ENCODE peak calls at places on chromosome 7, in ten cellular contexts. Z, H, P, X, N, V, U, E, Q and A are unnamed samples.

GRCh38 chr7:157490465-157490912 is 153.7 kb downstream of the DNAJB6 start:
- DNase-seq in Q (no peak), E (no peak), U (no peak), H (no peak), Z (no peak), N (no peak), V (no peak), X (no peak), P (peak; percentile 8), A (peak; percentile 73)

GRCh38 chr7:54833021-54833467 is 74.0 kb upstream of the SEC61G start:
- DNase-seq in P (no peak), N (no peak), Q (no peak), Z (no peak), U (peak; percentile 37), X (no peak), E (no peak), V (no peak), H (no peak), A (no peak)

GRCh38 chr7:30931927-30932540 is 20.4 kb downstream of the AQP1 start:
- DNase-seq in X (no peak), U (no peak), E (no peak), Q (no peak), V (no peak), N (no peak), Z (peak; percentile 12), H (no peak), P (no peak), A (no peak)

GRCh38 chr7:86407291-86407690 is 236.4 kb upstream of the GRM3 start:
- DNase-seq in E (no peak), X (no peak), P (no peak), H (no peak), Z (no peak), V (no peak), N (no peak), U (no peak), Q (no peak), A (no peak)

GRCh38 chr7:40516376-40516775 is 381.6 kb downstream of the SUGCT start:
- DNase-seq in U (no peak), E (no peak), Q (no peak), X (no peak), V (no peak), Z (no peak), P (peak; percentile 36), H (no peak), N (no peak), A (no peak)

GRCh38 chr7:77444123-77444522 is 28.0 kb upstream of the GSAP start:
- DNase-seq in N (no peak), P (no peak), Z (no peak), X (no peak), U (no peak), Q (no peak), H (no peak), E (peak; percentile 79), V (no peak), A (peak; percentile 45)

GRCh38 chr7:20786049-20786412 is 655 bp downstream of the SP8 start:
- DNase-seq in Z (peak; percentile 38), P (no peak), Q (no peak), X (no peak), U (no peak), H (no peak), N (no peak), E (no peak), V (no peak), A (no peak)

GRCh38 chr7:69849268-69849667 is 251.0 kb downstream of the AUTS2 start:
- DNase-seq in Z (no peak), Q (no peak), H (no peak), E (no peak), V (no peak), N (no peak), X (no peak), P (no peak), U (no peak), A (no peak)

GRCh38 chr7:135143874-135144668 is 3.8 kb upstream of the TMEM140 start:
- DNase-seq in Q (no peak), N (no peak), V (no peak), P (no peak), H (no peak), U (no peak), Z (no peak), X (no peak), E (no peak), A (no peak)

GRCh38 chr7:64630496-64630895 is 35.4 kb upstream of the ZNF107 start:
- DNase-seq in H (no peak), E (no peak), X (no peak), Z (peak; percentile 47), N (peak; percentile 51), U (no peak), V (no peak), P (peak; percentile 13), Q (no peak), A (peak; percentile 18)

GRCh38 chr7:30612658-30613265 is 18.1 kb downstream of the GARS1 start:
- DNase-seq in N (no peak), Q (no peak), V (no peak), E (peak; percentile 18), X (no peak), H (no peak), Z (no peak), U (no peak), P (peak; percentile 12), A (no peak)

GRCh38 chr7:18361756-18362155 is 133.8 kb upstream of the HDAC9 start:
- DNase-seq in N (peak; percentile 95), P (no peak), Z (no peak), X (no peak), U (no peak), E (peak; percentile 24), V (no peak), H (no peak), Q (no peak), A (no peak)

GRCh38 chr7:95537483-95537882 is 51.7 kb downstream of the ASB4 start:
- DNase-seq in V (no peak), P (no peak), N (no peak), U (no peak), Z (no peak), E (no peak), H (no peak), X (no peak), Q (no peak), A (no peak)

GRCh38 chr7:116259821-116260440 is 49.6 kb downstream of the TES start:
- DNase-seq in Z (no peak), U (no peak), E (peak; percentile 64), P (peak; percentile 91), V (no peak), N (no peak), X (no peak), H (no peak), Q (no peak), A (peak; percentile 52)

GRCh38 chr7:82179311-82179710 is 264.3 kb downstream of the CACNA2D1 start:
- DNase-seq in Z (no peak), E (no peak), X (no peak), Q (no peak), V (no peak), U (no peak), P (peak; percentile 13), N (peak; percentile 68), H (no peak), A (no peak)

GRCh38 chr7:42869131-42870020 is 42.5 kb downstream of the C7orf25 start:
- DNase-seq in E (no peak), V (no peak), X (no peak), Q (peak; percentile 40), Z (no peak), H (no peak), P (no peak), U (no peak), N (no peak), A (peak; percentile 59)

GRCh38 chr7:7641129-7641663 is 644 bp downstream of the UMAD1 start:
- DNase-seq in V (no peak), Z (peak; percentile 46), H (no peak), X (no peak), E (no peak), U (no peak), Q (peak; percentile 50), N (peak; percentile 59), P (peak; percentile 12), A (no peak)

GRCh38 chr7:70788276-70788675 is 343.7 kb upstream of the GALNT17 start:
- DNase-seq in V (no peak), H (no peak), Z (peak; percentile 59), E (no peak), X (no peak), N (peak; percentile 33), Q (no peak), U (no peak), P (no peak), A (peak; percentile 3)

GRCh38 chr7:192035-192649 is at the start of gene FAM20C:
- DNase-seq in P (peak; percentile 84), X (peak; percentile 69), Q (peak; percentile 48), H (peak; percentile 94), U (peak; percentile 36), Z (peak; percentile 91), N (peak; percentile 66), V (peak; percentile 99), E (peak; percentile 49), A (peak; percentile 85)

GRCh38 chr7:156625585-156625984 is 15.0 kb upstream of the RNF32 start:
- DNase-seq in P (no peak), N (no peak), Q (no peak), H (no peak), X (no peak), Z (no peak), V (no peak), E (no peak), U (no peak), A (no peak)

GRCh38 chr7:41006591-41006990 is 696.3 kb downstream of the INHBA start:
- DNase-seq in Z (no peak), E (no peak), H (no peak), P (peak; percentile 59), U (no peak), V (no peak), N (no peak), Q (no peak), X (no peak), A (peak; percentile 34)

GRCh38 chr7:151109094-151110048 is 23.1 kb downstream of the AGAP3 start:
- DNase-seq in Z (no peak), E (no peak), Q (no peak), U (no peak), X (peak; percentile 28), V (no peak), P (peak; percentile 59), H (no peak), N (peak; percentile 53), A (peak; percentile 79)

GRCh38 chr7:108890862-108891261 is 321.2 kb downstream of the DNAJB9 start:
- DNase-seq in H (no peak), U (no peak), Z (no peak), X (no peak), V (no peak), Q (no peak), P (no peak), E (no peak), N (no peak), A (no peak)

GRCh38 chr7:130277763-130278643 is 11.3 kb downstream of the CPA2 start:
- DNase-seq in U (peak; percentile 33), X (peak; percentile 29), P (peak; percentile 75), V (peak; percentile 33), Q (no peak), H (peak; percentile 62), Z (peak; percentile 77), N (peak; percentile 84), E (no peak), A (peak; percentile 90)